ENCODE peak calls at places on chromosomes 5 and 9, in five cellular contexts. E is HepG2, Z is HCT116, Y is K562, T is GM12878. J is an unnamed sample.

GRCh38 chr9:121650220-121651013 is 1.0 kb upstream of the DAB2IP start:
- DNase-seq in T (no peak), Z (no peak), E (peak; percentile 42), Y (peak; percentile 71), J (peak; percentile 70)

GRCh38 chr9:36092509-36093215 is 43.9 kb upstream of the GLIPR2 start:
- DNase-seq in Y (no peak), E (no peak), T (peak; percentile 65), Z (no peak), J (no peak)

GRCh38 chr9:108835831-108836230 is 20.0 kb downstream of the ACTL7B start:
- DNase-seq in Z (no peak), Y (no peak), E (no peak), T (no peak), J (no peak)

GRCh38 chr5:115461506-115462290 is 82.9 kb downstream of the FEM1C start:
- DNase-seq in E (no peak), T (no peak), Y (no peak), Z (peak; percentile 89), J (no peak)

GRCh38 chr5:55903121-55903701 is 52.1 kb downstream of the IL31RA start:
- DNase-seq in Z (no peak), Y (no peak), T (peak; percentile 70), E (no peak), J (no peak)

GRCh38 chr9:79465171-79465570 is 106.6 kb upstream of the TLE4 start:
- DNase-seq in T (no peak), Z (no peak), Y (no peak), E (no peak), J (no peak)

GRCh38 chr9:127165096-127165495 is 42.7 kb upstream of the ANGPTL2 start:
- DNase-seq in Y (no peak), Z (no peak), T (no peak), E (no peak), J (no peak)

GRCh38 chr9:130444565-130445221 is at the start of gene ASS1:
- DNase-seq in T (no peak), Y (peak; percentile 98), Z (no peak), E (peak; percentile 33), J (peak; percentile 86)

GRCh38 chr9:114446036-114446435 is 58.3 kb upstream of the AKNA start:
- DNase-seq in Y (no peak), T (no peak), Z (no peak), E (no peak), J (no peak)

GRCh38 chr5:133907075-133907474 is 61.4 kb downstream of the C5orf15 start:
- DNase-seq in Y (no peak), E (no peak), Z (no peak), T (no peak), J (no peak)

GRCh38 chr9:121637441-121638222 is 13.8 kb upstream of the DAB2IP start:
- DNase-seq in T (no peak), E (no peak), Y (no peak), Z (no peak), J (no peak)

GRCh38 chr5:59562756-59563389 is 330.7 kb downstream of the PDE4D start:
- DNase-seq in E (peak; percentile 69), T (peak; percentile 75), Y (no peak), Z (no peak), J (peak; percentile 41)

GRCh38 chr5:174189638-174190037 is 144.1 kb downstream of the NSG2 start:
- DNase-seq in Z (no peak), E (no peak), T (no peak), Y (no peak), J (no peak)

GRCh38 chr5:92565673-92566072 is 1015.3 kb downstream of the NR2F1-AS1 start:
- DNase-seq in E (no peak), Z (no peak), T (no peak), Y (no peak), J (no peak)

GRCh38 chr5:79962580-79963222 is 28.4 kb downstream of the MTX3 start:
- DNase-seq in E (no peak), Y (no peak), Z (no peak), T (no peak), J (no peak)

GRCh38 chr5:34914671-34915138 is 599 bp downstream of the RAD1 start:
- DNase-seq in T (no peak), E (no peak), Z (no peak), Y (peak; percentile 47), J (no peak)

GRCh38 chr9:71920456-71921189 is 9.2 kb downstream of the C9orf85 start:
- DNase-seq in Z (no peak), T (no peak), E (no peak), Y (no peak), J (no peak)

GRCh38 chr9:92265159-92265558 is 28.3 kb downstream of the IARS1 start:
- DNase-seq in Y (no peak), T (no peak), E (no peak), Z (no peak), J (no peak)

GRCh38 chr5:172107606-172108005 is 80.4 kb downstream of the STK10 start:
- DNase-seq in T (no peak), Z (no peak), E (no peak), Y (no peak), J (no peak)

GRCh38 chr5:134138416-134139376 is 24.2 kb downstream of the TCF7 start:
- DNase-seq in T (peak; percentile 89), Y (no peak), Z (no peak), E (no peak), J (peak; percentile 39)

GRCh38 chr9:125650271-125650737 is 56.7 kb downstream of the MAPKAP1 start:
- DNase-seq in Z (no peak), Y (no peak), T (peak; percentile 96), E (no peak), J (no peak)

GRCh38 chr9:93649610-93650261 is 73.4 kb downstream of the PHF2 start:
- DNase-seq in Y (no peak), T (no peak), E (no peak), Z (no peak), J (no peak)

GRCh38 chr5:9156282-9156681 is 389.6 kb downstream of the SEMA5A start:
- DNase-seq in Y (no peak), Z (no peak), E (no peak), T (no peak), J (no peak)

GRCh38 chr9:98455957-98456621 is 200.6 kb upstream of the TBC1D2 start:
- DNase-seq in E (no peak), Z (no peak), T (no peak), Y (no peak), J (no peak)
- TF ChIP-seq ATF3 in E (no peak), Z (no peak), T (no peak), Y (no peak), J (no peak)

GRCh38 chr9:33155393-33155792 is 11.7 kb downstream of the B4GALT1 start:
- DNase-seq in E (no peak), Z (no peak), T (no peak), Y (no peak), J (no peak)
- H3K4me1 ChIP-seq in E (peaks cover 76% of the 10 kb centered on the region), Z (peaks cover 37% of the 10 kb centered on the region), T (peaks cover 69% of the 10 kb centered on the region), Y (peaks cover 16% of the 10 kb centered on the region), J (no peaks in the 10 kb centered on the region)

DNA sequence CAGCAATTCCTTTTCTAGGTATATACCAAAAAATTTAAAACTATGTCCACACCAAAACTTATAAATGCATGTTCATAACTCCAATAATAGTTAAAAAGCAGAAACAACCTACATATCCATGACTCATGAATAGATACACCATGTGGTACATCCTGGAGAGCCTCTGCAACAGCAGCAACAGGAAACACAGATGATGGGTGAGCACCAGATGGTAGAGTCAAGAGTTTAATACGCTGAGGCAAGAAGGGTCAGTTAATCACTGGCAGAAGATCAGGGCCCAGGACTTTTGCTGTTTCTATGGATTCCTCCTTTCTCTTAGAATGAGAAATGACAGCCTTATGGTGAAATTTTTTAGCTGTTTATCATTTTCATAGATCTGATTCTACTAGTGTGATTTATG is 351.8 kb upstream of the ADAMTSL1 start:
- DNase-seq in E (no peak), Z (no peak), T (no peak), Y (no peak), J (no peak)
- TF ChIP-seq ATF3 in E (no peak), Z (no peak), T (no peak), Y (no peak), J (no peak)

GRCh38 chr9:129351058-129351641 is 173.1 kb upstream of the IER5L start:
- DNase-seq in Y (no peak), E (no peak), Z (no peak), T (no peak), J (peak; percentile 86)
- H3K4me1 ChIP-seq in Y (peaks cover 20% of the 10 kb centered on the region), E (peaks cover 40% of the 10 kb centered on the region), Z (peaks cover 11% of the 10 kb centered on the region), T (no peaks in the 10 kb centered on the region), J (no peaks in the 10 kb centered on the region)

GRCh38 chr5:112419050-112419595 is at the start of gene EPB41L4A:
- DNase-seq in T (no peak), Y (no peak), E (no peak), Z (no peak), J (no peak)
- TF ChIP-seq ATF3 in T (no peak), Y (no peak), E (no peak), Z (no peak), J (no peak)

GRCh38 chr5:66041612-66042011 is 102.5 kb upstream of the SREK1 start:
- DNase-seq in T (no peak), Z (no peak), E (no peak), Y (no peak), J (no peak)

GRCh38 chr5:66039701-66040100 is 104.4 kb upstream of the SREK1 start:
- DNase-seq in Z (no peak), E (no peak), T (no peak), Y (no peak), J (no peak)
- H3K4me1 ChIP-seq in Z (no peaks in the 10 kb centered on the region), E (no peaks in the 10 kb centered on the region), T (no peaks in the 10 kb centered on the region), Y (no peaks in the 10 kb centered on the region), J (no peaks in the 10 kb centered on the region)

GRCh38 chr9:135223831-135224230 is 136.4 kb downstream of the OLFM1 start:
- DNase-seq in E (no peak), Z (no peak), T (no peak), Y (no peak), J (no peak)
- TF ChIP-seq ATF3 in E (no peak), Z (no peak), T (no peak), Y (no peak), J (no peak)

GRCh38 chr5:132414634-132415377 is 45.3 kb downstream of the SLC22A5 start:
- DNase-seq in Z (peak; percentile 67), T (no peak), E (peak; percentile 53), Y (no peak), J (no peak)
- H3K4me1 ChIP-seq in Z (peaks cover 39% of the 10 kb centered on the region), T (peaks cover 37% of the 10 kb centered on the region), E (peaks cover 53% of the 10 kb centered on the region), Y (peaks cover 17% of the 10 kb centered on the region), J (no peaks in the 10 kb centered on the region)

J was measured in H1.